ENCODE peak calls at places on chromosomes 13 and 19, in four cellular contexts. One of them, this sample, is unnamed.

GRCh38 chr19:46620716-46621115 is 4.2 kb downstream of the PTGIR start:
- DNase-seq in colonic mucosa: no peak
- DNase-seq in fibroblast of the aortic adventitia: peak
- DNase-seq in natural killer cell: no peak
- DNase-seq in this sample: peak

GRCh38 chr19:39705578-39706188 is 1.4 kb downstream of the LGALS14 start:
- DNase-seq in colonic mucosa: no peak
- DNase-seq in fibroblast of the aortic adventitia: no peak
- DNase-seq in natural killer cell: no peak
- DNase-seq in this sample: no peak

GRCh38 chr19:41352609-41353465 is 885 bp downstream of the TGFB1 start:
- DNase-seq in colonic mucosa: peak
- DNase-seq in fibroblast of the aortic adventitia: peak
- DNase-seq in natural killer cell: peak
- DNase-seq in this sample: peak

GRCh38 chr19:40465025-40465780 is at the start of gene BLVRB:
- DNase-seq in colonic mucosa: no peak
- DNase-seq in fibroblast of the aortic adventitia: peak
- DNase-seq in natural killer cell: peak
- DNase-seq in this sample: no peak

GRCh38 chr13:111121421-111121820 is 6.3 kb downstream of the ARHGEF7 start:
- DNase-seq in colonic mucosa: no peak
- DNase-seq in fibroblast of the aortic adventitia: no peak
- DNase-seq in natural killer cell: no peak
- DNase-seq in this sample: no peak

GRCh38 chr13:99281811-99282263 is 23.7 kb upstream of the GPR18 start:
- DNase-seq in colonic mucosa: peak
- DNase-seq in fibroblast of the aortic adventitia: no peak
- DNase-seq in natural killer cell: peak
- DNase-seq in this sample: peak

GRCh38 chr13:73061478-73062275 is 2.9 kb downstream of the KLF5 start:
- DNase-seq in colonic mucosa: peak
- DNase-seq in fibroblast of the aortic adventitia: no peak
- DNase-seq in natural killer cell: no peak
- DNase-seq in this sample: no peak

GRCh38 chr13:57630661-57631606 is 610 bp upstream of the PCDH17 start:
- DNase-seq in colonic mucosa: no peak
- DNase-seq in fibroblast of the aortic adventitia: no peak
- DNase-seq in natural killer cell: no peak
- DNase-seq in this sample: peak

GRCh38 chr13:37747071-37747612 is 122.4 kb downstream of the TRPC4 start:
- DNase-seq in colonic mucosa: no peak
- DNase-seq in fibroblast of the aortic adventitia: peak
- DNase-seq in natural killer cell: no peak
- DNase-seq in this sample: no peak

GRCh38 chr19:6048348-6048747 is 62.0 kb downstream of the RFX2 start:
- DNase-seq in colonic mucosa: no peak
- DNase-seq in fibroblast of the aortic adventitia: no peak
- DNase-seq in natural killer cell: no peak
- DNase-seq in this sample: no peak

GRCh38 chr19:35693835-35694599 is 10.3 kb upstream of the ZBTB32 start:
- DNase-seq in colonic mucosa: peak
- DNase-seq in fibroblast of the aortic adventitia: peak
- DNase-seq in natural killer cell: peak
- DNase-seq in this sample: peak

GRCh38 chr13:41061914-41062837 is 867 bp downstream of the WBP4 start:
- DNase-seq in colonic mucosa: no peak
- DNase-seq in fibroblast of the aortic adventitia: peak
- DNase-seq in natural killer cell: no peak
- DNase-seq in this sample: no peak

GRCh38 chr13:43087960-43088580 is 64.7 kb downstream of the DNAJC15 start:
- DNase-seq in colonic mucosa: no peak
- DNase-seq in fibroblast of the aortic adventitia: peak
- DNase-seq in natural killer cell: no peak
- DNase-seq in this sample: no peak

GRCh38 chr19:45467456-45468158 is at the start of gene FOSB:
- DNase-seq in colonic mucosa: peak
- DNase-seq in fibroblast of the aortic adventitia: peak
- DNase-seq in natural killer cell: peak
- DNase-seq in this sample: peak
- TF ChIP-seq CTCF in colonic mucosa: no peak
- TF ChIP-seq CTCF in fibroblast of the aortic adventitia: peak
- TF ChIP-seq CTCF in natural killer cell: no peak
- TF ChIP-seq CTCF in this sample: no peak

GRCh38 chr19:1465191-1466016 is 13.6 kb downstream of the C19orf25 start:
- DNase-seq in colonic mucosa: peak
- DNase-seq in fibroblast of the aortic adventitia: no peak
- DNase-seq in natural killer cell: no peak
- DNase-seq in this sample: no peak
- TF ChIP-seq CTCF in colonic mucosa: peak
- TF ChIP-seq CTCF in fibroblast of the aortic adventitia: peak
- TF ChIP-seq CTCF in natural killer cell: peak
- TF ChIP-seq CTCF in this sample: no peak

DNA sequence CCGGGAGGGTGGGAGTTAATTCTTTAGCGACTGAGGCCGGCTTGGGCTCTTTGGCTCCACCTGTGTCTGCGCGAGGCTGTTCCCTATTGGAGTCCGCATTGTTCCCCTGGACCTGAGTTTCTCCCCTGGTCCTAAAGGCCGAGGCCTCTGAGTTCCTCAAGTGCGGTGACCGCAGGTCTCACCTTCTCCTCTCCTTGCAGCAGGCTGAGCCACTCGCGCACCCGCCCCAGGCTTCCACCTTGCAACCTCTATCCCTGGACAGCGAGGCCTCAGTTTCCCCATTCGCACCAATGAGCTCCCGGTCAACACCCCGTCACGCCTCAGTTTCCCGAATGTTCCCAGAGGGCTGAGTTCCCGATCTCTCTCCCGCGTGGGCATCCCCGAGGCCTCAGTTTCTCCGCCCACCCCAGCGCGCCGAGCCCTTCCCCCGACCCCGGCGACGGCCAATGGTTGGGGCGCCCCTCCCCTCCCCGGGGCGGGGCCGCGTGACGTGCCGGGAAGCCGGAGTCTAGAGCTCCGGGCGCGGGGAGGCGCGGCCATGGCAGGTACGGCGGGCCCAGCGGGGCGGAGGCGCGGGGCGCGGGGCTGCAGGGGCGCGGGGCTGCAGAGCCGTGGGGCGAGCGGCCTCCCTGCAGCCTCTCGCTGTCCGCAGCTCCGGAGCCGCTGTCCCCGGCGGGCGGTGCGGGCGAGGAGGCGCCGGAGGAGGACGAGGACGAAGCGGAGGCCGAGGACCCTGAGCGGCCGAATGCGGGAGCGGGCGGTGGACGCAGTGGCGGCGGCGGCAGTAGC is at the start of gene MPND:
- DNase-seq in colonic mucosa: peak
- DNase-seq in fibroblast of the aortic adventitia: peak
- DNase-seq in natural killer cell: peak
- DNase-seq in this sample: peak
- TF ChIP-seq CTCF in colonic mucosa: no peak
- TF ChIP-seq CTCF in fibroblast of the aortic adventitia: peak
- TF ChIP-seq CTCF in natural killer cell: peak
- TF ChIP-seq CTCF in this sample: no peak

GRCh38 chr19:54179262-54179587 is 6.3 kb upstream of the TMC4 start:
- DNase-seq in colonic mucosa: no peak
- DNase-seq in fibroblast of the aortic adventitia: no peak
- DNase-seq in natural killer cell: no peak
- DNase-seq in this sample: no peak

GRCh38 chr19:54180691-54181091 is 7.7 kb upstream of the TMC4 start:
- DNase-seq in colonic mucosa: no peak
- DNase-seq in fibroblast of the aortic adventitia: no peak
- DNase-seq in natural killer cell: no peak
- DNase-seq in this sample: no peak

GRCh38 chr19:54183431-54183830 is 5.9 kb downstream of the MBOAT7 start:
- DNase-seq in colonic mucosa: no peak
- DNase-seq in fibroblast of the aortic adventitia: no peak
- DNase-seq in natural killer cell: no peak
- DNase-seq in this sample: no peak

GRCh38 chr19:54178581-54179261 is 5.8 kb upstream of the TMC4 start:
- DNase-seq in colonic mucosa: peak
- DNase-seq in fibroblast of the aortic adventitia: no peak
- DNase-seq in natural killer cell: no peak
- DNase-seq in this sample: no peak

DNA sequence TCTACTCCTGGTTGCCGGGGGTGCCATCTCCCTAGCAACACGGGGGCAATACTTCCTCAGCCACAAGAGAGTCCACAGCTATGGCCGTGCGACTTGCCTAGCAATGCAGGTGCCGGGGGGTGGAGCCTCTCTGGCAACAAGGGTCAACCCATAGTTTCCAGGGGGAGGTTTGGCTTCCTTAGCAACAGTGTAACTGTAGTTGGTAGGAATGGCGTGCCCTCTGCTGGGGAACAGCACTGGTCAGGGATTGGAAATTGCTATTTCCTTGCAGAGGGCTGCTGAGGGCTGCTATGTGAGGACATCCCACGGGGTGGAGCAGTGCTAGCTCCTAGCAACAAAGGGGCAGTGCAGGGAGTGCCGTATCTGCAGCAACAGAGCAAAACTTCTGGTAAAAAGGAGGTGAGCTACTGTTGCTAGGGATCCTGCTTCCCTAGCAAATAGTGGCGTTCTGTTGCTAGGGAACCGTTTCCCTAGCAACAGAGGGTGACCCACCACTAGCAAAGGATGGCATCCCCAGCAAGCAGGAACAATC is 7.0 kb upstream of the TMC4 start:
- DNase-seq in colonic mucosa: peak
- DNase-seq in fibroblast of the aortic adventitia: peak
- DNase-seq in natural killer cell: no peak
- DNase-seq in this sample: no peak
- TF ChIP-seq CTCF in colonic mucosa: peak
- TF ChIP-seq CTCF in fibroblast of the aortic adventitia: peak
- TF ChIP-seq CTCF in natural killer cell: no peak
- TF ChIP-seq CTCF in this sample: no peak

DNA sequence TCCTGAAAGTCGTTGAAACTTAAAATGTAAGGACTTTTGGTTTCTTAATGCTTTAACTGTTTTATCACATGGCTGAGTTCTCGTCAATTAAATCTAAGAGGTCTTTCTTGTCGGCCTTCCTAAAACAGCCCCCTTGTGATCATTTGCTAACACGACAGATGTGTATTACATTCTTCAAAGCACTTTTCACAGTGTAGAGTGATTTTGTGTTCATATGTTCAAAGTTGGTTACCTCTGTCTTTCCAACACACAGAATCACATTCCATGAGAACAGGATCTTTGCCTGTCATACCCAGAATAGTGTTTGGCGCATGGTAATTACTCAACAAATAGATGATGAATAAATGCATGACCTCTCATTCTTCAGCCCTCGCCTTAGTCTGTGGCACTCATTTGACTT is 1.1 kb downstream of the GTF2F2 start:
- DNase-seq in colonic mucosa: no peak
- DNase-seq in fibroblast of the aortic adventitia: peak
- DNase-seq in natural killer cell: no peak
- DNase-seq in this sample: no peak
- TF ChIP-seq CTCF in colonic mucosa: no peak
- TF ChIP-seq CTCF in fibroblast of the aortic adventitia: peak
- TF ChIP-seq CTCF in natural killer cell: no peak
- TF ChIP-seq CTCF in this sample: no peak

This sample was measured in ascending aorta.